ENCODE peak calls at places on chromosomes 2 and 18, in four cellular contexts. One of them, this sample, is unnamed.

GRCh38 chr18:10057808-10058791 is 144.3 kb downstream of the VAPA start:
- DNase-seq in HCT116: no peak
- DNase-seq in mammary epithelial cell: peak
- DNase-seq in fibroblast of villous mesenchyme: peak
- DNase-seq in this sample: peak

GRCh38 chr2:47057732-47058012 is 97.4 kb downstream of the STPG4 start:
- DNase-seq in HCT116: no peak
- DNase-seq in mammary epithelial cell: no peak
- DNase-seq in fibroblast of villous mesenchyme: no peak
- DNase-seq in this sample: no peak

GRCh38 chr18:9825571-9826073 is 60.2 kb upstream of the TXNDC2 start:
- DNase-seq in HCT116: peak
- DNase-seq in mammary epithelial cell: peak
- DNase-seq in fibroblast of villous mesenchyme: peak
- DNase-seq in this sample: peak

GRCh38 chr2:237459741-237460174 is 27.3 kb upstream of the MLPH start:
- DNase-seq in HCT116: no peak
- DNase-seq in mammary epithelial cell: peak
- DNase-seq in fibroblast of villous mesenchyme: peak
- DNase-seq in this sample: peak

GRCh38 chr2:10380048-10380926 is 67.8 kb downstream of the ODC1 start:
- DNase-seq in HCT116: no peak
- DNase-seq in mammary epithelial cell: peak
- DNase-seq in fibroblast of villous mesenchyme: peak
- DNase-seq in this sample: peak

GRCh38 chr2:186572705-186573104 is 17.2 kb upstream of the ITGAV start:
- DNase-seq in HCT116: no peak
- DNase-seq in mammary epithelial cell: peak
- DNase-seq in fibroblast of villous mesenchyme: no peak
- DNase-seq in this sample: peak

GRCh38 chr18:62331581-62332436 is 6.7 kb downstream of the TNFRSF11A start:
- DNase-seq in HCT116: no peak
- DNase-seq in mammary epithelial cell: no peak
- DNase-seq in fibroblast of villous mesenchyme: peak
- DNase-seq in this sample: no peak

GRCh38 chr2:44170337-44170736 is 1.7 kb downstream of the PPM1B start:
- DNase-seq in HCT116: no peak
- DNase-seq in mammary epithelial cell: peak
- DNase-seq in fibroblast of villous mesenchyme: peak
- DNase-seq in this sample: peak

GRCh38 chr2:236610991-236611821 is 41.6 kb downstream of the ACKR3 start:
- DNase-seq in HCT116: no peak
- DNase-seq in mammary epithelial cell: no peak
- DNase-seq in fibroblast of villous mesenchyme: no peak
- DNase-seq in this sample: peak

GRCh38 chr2:10762651-10763460 is 41.4 kb downstream of the ATP6V1C2 start:
- DNase-seq in HCT116: peak
- DNase-seq in mammary epithelial cell: no peak
- DNase-seq in fibroblast of villous mesenchyme: peak
- DNase-seq in this sample: no peak

GRCh38 chr18:44945847-44946490 is 265.3 kb downstream of the SETBP1 start:
- DNase-seq in HCT116: no peak
- DNase-seq in mammary epithelial cell: no peak
- DNase-seq in fibroblast of villous mesenchyme: no peak
- DNase-seq in this sample: no peak

GRCh38 chr2:207487650-207488315 is 42.0 kb upstream of the CREB1 start:
- DNase-seq in HCT116: peak
- DNase-seq in mammary epithelial cell: peak
- DNase-seq in fibroblast of villous mesenchyme: peak
- DNase-seq in this sample: peak

GRCh38 chr2:188598551-188598950 is 306.9 kb downstream of the GULP1 start:
- DNase-seq in HCT116: no peak
- DNase-seq in mammary epithelial cell: no peak
- DNase-seq in fibroblast of villous mesenchyme: peak
- DNase-seq in this sample: no peak

GRCh38 chr2:215493370-215493769 is 57.5 kb upstream of the FN1 start:
- DNase-seq in HCT116: no peak
- DNase-seq in mammary epithelial cell: no peak
- DNase-seq in fibroblast of villous mesenchyme: no peak
- DNase-seq in this sample: no peak

GRCh38 chr18:2111456-2111855 is 459.8 kb downstream of the METTL4 start:
- DNase-seq in HCT116: no peak
- DNase-seq in mammary epithelial cell: peak
- DNase-seq in fibroblast of villous mesenchyme: peak
- DNase-seq in this sample: peak

GRCh38 chr2:200084036-200084435 is 128.7 kb downstream of the MAIP1 start:
- DNase-seq in HCT116: no peak
- DNase-seq in mammary epithelial cell: no peak
- DNase-seq in fibroblast of villous mesenchyme: no peak
- DNase-seq in this sample: no peak

GRCh38 chr2:151947524-151948165 is 119.4 kb upstream of the ARL5A start:
- DNase-seq in HCT116: no peak
- DNase-seq in mammary epithelial cell: peak
- DNase-seq in fibroblast of villous mesenchyme: no peak
- DNase-seq in this sample: peak

GRCh38 chr2:112646102-112646719 is 472 bp downstream of the SLC20A1 start:
- DNase-seq in HCT116: no peak
- DNase-seq in mammary epithelial cell: no peak
- DNase-seq in fibroblast of villous mesenchyme: no peak
- DNase-seq in this sample: no peak

GRCh38 chr2:152427902-152428301 is 92.9 kb downstream of the FMNL2 start:
- DNase-seq in HCT116: no peak
- DNase-seq in mammary epithelial cell: no peak
- DNase-seq in fibroblast of villous mesenchyme: no peak
- DNase-seq in this sample: peak

GRCh38 chr2:64936809-64937208 is 52.4 kb upstream of the SLC1A4 start:
- DNase-seq in HCT116: no peak
- DNase-seq in mammary epithelial cell: no peak
- DNase-seq in fibroblast of villous mesenchyme: no peak
- DNase-seq in this sample: no peak

GRCh38 chr2:85095094-85095493 is 38.1 kb upstream of the TCF7L1 start:
- DNase-seq in HCT116: no peak
- DNase-seq in mammary epithelial cell: no peak
- DNase-seq in fibroblast of villous mesenchyme: peak
- DNase-seq in this sample: no peak

GRCh38 chr2:148936857-148937450 is 61.9 kb downstream of the KIF5C start:
- DNase-seq in HCT116: no peak
- DNase-seq in mammary epithelial cell: no peak
- DNase-seq in fibroblast of villous mesenchyme: no peak
- DNase-seq in this sample: peak

GRCh38 chr2:85419009-85419711 is 646 bp downstream of the SH2D6 start:
- DNase-seq in HCT116: no peak
- DNase-seq in mammary epithelial cell: peak
- DNase-seq in fibroblast of villous mesenchyme: no peak
- DNase-seq in this sample: no peak

GRCh38 chr2:118473241-118473640 is 374.2 kb downstream of the EN1 start:
- DNase-seq in HCT116: no peak
- DNase-seq in mammary epithelial cell: no peak
- DNase-seq in fibroblast of villous mesenchyme: no peak
- DNase-seq in this sample: no peak

GRCh38 chr18:75291460-75291859 is 80.9 kb downstream of the TSHZ1 start:
- DNase-seq in HCT116: no peak
- DNase-seq in mammary epithelial cell: no peak
- DNase-seq in fibroblast of villous mesenchyme: no peak
- DNase-seq in this sample: no peak

GRCh38 chr2:198356157-198356556 is 551.8 kb downstream of the PLCL1 start:
- DNase-seq in HCT116: no peak
- DNase-seq in mammary epithelial cell: no peak
- DNase-seq in fibroblast of villous mesenchyme: no peak
- DNase-seq in this sample: no peak

GRCh38 chr2:192146069-192147006 is 48.4 kb downstream of the TMEFF2 start:
- DNase-seq in HCT116: no peak
- DNase-seq in mammary epithelial cell: peak
- DNase-seq in fibroblast of villous mesenchyme: peak
- DNase-seq in this sample: peak

GRCh38 chr18:8608795-8609673 is at the start of gene RAB12:
- DNase-seq in HCT116: peak
- DNase-seq in mammary epithelial cell: peak
- DNase-seq in fibroblast of villous mesenchyme: peak
- DNase-seq in this sample: peak

GRCh38 chr2:172704072-172704936 is 31.3 kb upstream of the RAPGEF4 start:
- DNase-seq in HCT116: no peak
- DNase-seq in mammary epithelial cell: peak
- DNase-seq in fibroblast of villous mesenchyme: peak
- DNase-seq in this sample: peak

GRCh38 chr2:71465961-71466300 is 12.6 kb downstream of the DYSF start:
- DNase-seq in HCT116: no peak
- DNase-seq in mammary epithelial cell: no peak
- DNase-seq in fibroblast of villous mesenchyme: no peak
- DNase-seq in this sample: no peak
- H3K4me3 ChIP-seq in HCT116: no peak
- H3K4me3 ChIP-seq in mammary epithelial cell: peak
- H3K4me3 ChIP-seq in fibroblast of villous mesenchyme: peak
- H3K4me3 ChIP-seq in this sample: peak

GRCh38 chr2:156695595-156695994 is 259.4 kb downstream of the GPD2 start:
- DNase-seq in HCT116: no peak
- DNase-seq in mammary epithelial cell: no peak
- DNase-seq in fibroblast of villous mesenchyme: no peak
- DNase-seq in this sample: no peak
- TF ChIP-seq CTCF in HCT116: peak
- TF ChIP-seq CTCF in mammary epithelial cell: no peak
- TF ChIP-seq CTCF in fibroblast of villous mesenchyme: no peak
- TF ChIP-seq CTCF in this sample: no peak

DNA sequence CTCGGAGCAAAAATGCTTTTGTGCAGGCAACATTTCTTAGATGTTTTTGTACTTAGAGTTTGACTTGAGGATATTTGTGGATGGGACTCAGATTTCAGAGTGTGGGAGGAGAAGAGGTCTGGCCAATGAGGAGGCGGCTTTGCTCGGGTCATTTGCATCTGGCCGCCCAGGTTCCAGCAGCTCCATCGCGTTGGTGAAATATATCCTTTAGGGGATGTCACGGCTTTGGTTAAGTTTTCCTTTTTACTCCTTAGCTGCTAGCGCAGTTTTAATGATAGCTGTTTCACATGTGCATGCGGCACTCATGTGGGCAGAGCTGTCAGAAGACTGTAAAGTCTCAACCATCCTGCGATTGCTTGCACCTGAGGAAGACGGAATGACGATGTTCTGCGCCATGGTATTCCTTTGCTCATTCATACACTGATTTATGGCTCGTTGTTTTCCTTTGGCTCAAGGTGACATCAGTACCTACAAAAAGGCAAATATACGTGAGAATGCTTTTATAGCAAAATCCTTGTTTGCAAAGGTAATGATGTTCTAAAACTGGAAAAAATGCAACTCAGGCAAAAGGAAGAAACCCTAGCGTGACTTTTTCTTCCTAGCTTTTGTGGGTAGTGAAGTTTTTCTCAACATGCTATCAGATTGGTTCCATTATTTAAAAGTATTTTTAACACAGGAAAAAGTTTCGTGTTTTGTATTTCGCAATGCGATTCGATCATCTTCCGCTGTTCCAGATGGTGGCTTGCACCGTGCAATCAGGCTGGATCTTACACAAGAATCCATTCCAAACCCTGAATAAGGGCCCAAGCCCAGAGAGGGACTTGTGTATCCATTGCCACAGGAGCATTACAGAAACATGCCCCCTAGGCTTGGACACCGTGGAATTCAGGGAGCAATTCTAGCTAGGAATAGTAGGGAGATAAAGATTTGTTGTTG is 70.5 kb upstream of the ZNF516 start:
- DNase-seq in HCT116: no peak
- DNase-seq in mammary epithelial cell: peak
- DNase-seq in fibroblast of villous mesenchyme: peak
- DNase-seq in this sample: peak
- H3K4me3 ChIP-seq in HCT116: no peak
- H3K4me3 ChIP-seq in mammary epithelial cell: peak
- H3K4me3 ChIP-seq in fibroblast of villous mesenchyme: peak
- H3K4me3 ChIP-seq in this sample: peak

GRCh38 chr18:11826836-11827235 is 24.4 kb upstream of the CHMP1B start:
- DNase-seq in HCT116: no peak
- DNase-seq in mammary epithelial cell: no peak
- DNase-seq in fibroblast of villous mesenchyme: peak
- DNase-seq in this sample: no peak

GRCh38 chr18:11827963-11828362 is 23.2 kb upstream of the CHMP1B start:
- DNase-seq in HCT116: no peak
- DNase-seq in mammary epithelial cell: no peak
- DNase-seq in fibroblast of villous mesenchyme: no peak
- DNase-seq in this sample: no peak

GRCh38 chr18:11823545-11823944 is 27.7 kb upstream of the CHMP1B start:
- DNase-seq in HCT116: no peak
- DNase-seq in mammary epithelial cell: no peak
- DNase-seq in fibroblast of villous mesenchyme: no peak
- DNase-seq in this sample: no peak

GRCh38 chr18:11830585-11830984 is 20.6 kb upstream of the CHMP1B start:
- DNase-seq in HCT116: no peak
- DNase-seq in mammary epithelial cell: no peak
- DNase-seq in fibroblast of villous mesenchyme: no peak
- DNase-seq in this sample: no peak

DNA sequence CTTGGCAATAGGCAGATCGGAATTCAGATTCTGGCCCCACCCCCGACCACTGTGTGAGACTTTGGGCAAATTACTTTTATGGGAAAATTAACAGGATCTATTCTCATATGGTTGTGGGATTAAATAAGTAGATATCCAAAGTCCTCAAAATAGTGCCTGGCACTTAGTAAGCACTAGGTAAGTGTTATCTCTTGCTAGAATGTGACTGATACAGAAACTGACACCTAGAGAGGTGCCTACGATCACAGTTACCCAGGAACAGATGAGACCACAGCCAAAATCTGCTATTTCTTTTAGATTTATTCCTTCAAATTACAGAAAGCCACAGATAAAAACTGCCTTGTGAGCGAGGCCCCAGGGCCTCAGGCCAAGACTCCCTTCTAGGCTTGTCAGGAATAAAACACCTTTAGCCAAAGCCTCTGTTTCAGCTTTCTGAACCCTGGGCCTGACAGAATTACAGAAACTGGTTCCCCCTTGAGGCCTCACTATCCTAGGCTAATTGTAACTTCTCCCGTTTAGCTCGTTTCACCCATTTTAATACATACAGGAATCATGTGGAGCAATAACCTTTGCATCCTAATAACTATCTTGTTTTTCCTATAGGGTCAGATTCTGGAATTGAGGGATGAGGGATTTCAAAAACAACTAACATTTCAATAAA is 22.3 kb upstream of the CHMP1B start:
- DNase-seq in HCT116: no peak
- DNase-seq in mammary epithelial cell: no peak
- DNase-seq in fibroblast of villous mesenchyme: no peak
- DNase-seq in this sample: no peak
- TF ChIP-seq CTCF in HCT116: no peak
- TF ChIP-seq CTCF in mammary epithelial cell: no peak
- TF ChIP-seq CTCF in fibroblast of villous mesenchyme: no peak
- TF ChIP-seq CTCF in this sample: no peak

This sample was measured in epithelial cell of esophagus.